ENCODE peak calls at places on chromosomes 3 and 15, in eight cellular contexts. B, K, M, S, E, L, J and N are unnamed samples.
A peak's percentile ranks its signal among the peaks of the same experiment; 100 is the strongest.

GRCh38 chr15:58269455-58270414 is 131.6 kb downstream of the AQP9 start:
- DNase-seq in B (no peak), S (no peak), E (no peak), M (peak; percentile 70), K (peak; percentile 29), L (no peak), J (no peak), N (peak; percentile 30)

GRCh38 chr3:150020527-150020926 is 49.8 kb upstream of the PFN2 start:
- DNase-seq in S (no peak), L (no peak), B (no peak), J (no peak), E (no peak), M (no peak), K (no peak), N (no peak)

GRCh38 chr3:40782086-40782721 is 257.4 kb downstream of the ZNF621 start:
- DNase-seq in M (no peak), K (no peak), E (no peak), B (no peak), J (no peak), S (no peak), L (no peak), N (no peak)

GRCh38 chr3:70771426-70772147 is 459.1 kb upstream of the MDFIC2 start:
- DNase-seq in S (no peak), M (no peak), K (no peak), B (no peak), L (no peak), E (no peak), J (no peak), N (no peak)

GRCh38 chr3:141876381-141876890 is at the start of gene ATP1B3:
- DNase-seq in S (peak; percentile 30), B (no peak), L (peak; percentile 89), M (peak; percentile 89), K (peak; percentile 88), J (peak; percentile 93), E (peak; percentile 94), N (peak; percentile 11)

GRCh38 chr3:72839057-72839456 is 9.2 kb downstream of the SHQ1 start:
- DNase-seq in K (no peak), L (no peak), M (no peak), B (no peak), S (no peak), J (no peak), E (no peak), N (no peak)

GRCh38 chr3:32819086-32819450 is 1.3 kb downstream of the TRIM71 start:
- DNase-seq in L (no peak), E (no peak), S (no peak), J (no peak), K (no peak), M (no peak), B (no peak), N (no peak)

GRCh38 chr3:178063475-178063874 is 472.8 kb upstream of the KCNMB2 start:
- DNase-seq in E (no peak), M (no peak), J (no peak), B (no peak), K (no peak), S (no peak), L (no peak), N (no peak)

GRCh38 chr3:119324899-119325298 is 30.7 kb downstream of the ARHGAP31 start:
- DNase-seq in J (no peak), K (no peak), B (no peak), E (no peak), M (no peak), S (no peak), L (no peak), N (no peak)

GRCh38 chr3:35760147-35760546 is 120.8 kb downstream of the ARPP21 start:
- DNase-seq in J (no peak), B (no peak), M (no peak), E (no peak), L (no peak), S (no peak), K (no peak), N (no peak)

GRCh38 chr15:48617619-48618018 is 27.9 kb downstream of the FBN1 start:
- DNase-seq in K (peak; percentile 15), S (no peak), L (peak; percentile 40), J (no peak), M (peak; percentile 28), E (peak; percentile 84), B (no peak), N (no peak)

GRCh38 chr3:117756580-117756979 is 1047.0 kb downstream of the TUSC7 start:
- DNase-seq in M (no peak), E (no peak), S (no peak), K (no peak), B (no peak), L (no peak), J (no peak), N (no peak)

GRCh38 chr3:101069796-101070195 is 76.6 kb upstream of the ABI3BP start:
- DNase-seq in M (no peak), E (no peak), K (no peak), S (no peak), J (no peak), L (no peak), B (no peak), N (no peak)

GRCh38 chr3:9217784-9218513 is 31.5 kb downstream of the SRGAP3 start:
- DNase-seq in B (no peak), J (no peak), M (no peak), L (no peak), K (no peak), E (no peak), S (no peak), N (no peak)

GRCh38 chr15:56804279-56804678 is 71.0 kb upstream of the ZNF280D start:
- DNase-seq in M (no peak), S (no peak), E (no peak), J (no peak), L (no peak), K (no peak), B (no peak), N (no peak)

GRCh38 chr15:101152914-101153313 is 98.9 kb downstream of the CHSY1 start:
- DNase-seq in B (no peak), J (no peak), E (peak; percentile 52), M (no peak), S (no peak), L (no peak), K (no peak), N (no peak)
- TF ChIP-seq CTCF in B (no peak), J (peak; percentile 27), E (no peak), M (no peak), S (peak; percentile 13), L (no peak), K (no peak), N (peak; percentile 59)

DNA sequence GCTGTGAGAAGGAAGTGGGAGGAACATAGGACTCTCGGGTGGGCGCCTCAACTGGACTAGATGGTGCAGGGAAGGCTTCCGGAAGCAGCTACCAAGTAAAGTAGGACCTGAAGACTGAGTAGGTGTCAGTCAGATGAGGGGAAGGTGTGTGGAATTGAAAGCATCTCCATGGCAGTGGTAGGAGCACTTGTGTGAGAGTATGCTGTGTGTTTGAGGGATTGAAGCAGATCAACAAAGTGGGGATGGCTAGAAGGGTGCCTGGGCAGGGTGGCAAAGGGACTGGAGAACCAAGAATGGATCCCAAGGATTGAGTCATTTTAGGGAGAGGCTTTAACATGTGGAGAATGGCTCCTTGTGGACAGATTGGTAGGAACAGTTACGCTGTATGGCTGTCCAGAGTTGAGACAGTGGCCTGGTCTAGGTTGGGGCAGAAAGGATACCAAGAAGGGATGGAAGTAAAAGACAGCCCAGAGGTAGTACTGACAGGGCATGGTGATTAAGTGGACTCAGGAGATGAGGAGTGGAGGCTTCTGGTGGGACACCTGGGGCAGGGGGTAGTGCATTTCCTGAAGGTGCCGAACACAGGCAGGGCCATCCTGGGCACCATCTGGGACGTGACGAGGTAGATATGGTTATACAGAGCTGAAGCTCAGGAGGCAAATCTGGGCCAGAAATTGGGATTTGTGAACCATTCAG is 1.5 kb downstream of the UQCC5 start:
- DNase-seq in S (no peak), J (peak; percentile 42), L (no peak), K (no peak), B (no peak), M (peak; percentile 18), E (no peak), N (no peak)
- TF ChIP-seq CTCF in S (no peak), J (no peak), L (no peak), K (no peak), B (no peak), M (no peak), E (no peak), N (no peak)

GRCh38 chr3:37740471-37740870 is 121.2 kb upstream of the CTDSPL start:
- DNase-seq in J (peak; percentile 40), B (no peak), M (no peak), K (no peak), S (no peak), L (no peak), E (no peak), N (no peak)

GRCh38 chr3:37742121-37742520 is 119.6 kb upstream of the CTDSPL start:
- DNase-seq in S (no peak), J (peak; percentile 64), M (no peak), B (no peak), E (no peak), L (no peak), K (no peak), N (no peak)

GRCh38 chr3:37737134-37737533 is 124.5 kb upstream of the CTDSPL start:
- DNase-seq in E (no peak), B (no peak), J (no peak), K (no peak), S (no peak), M (no peak), L (no peak), N (no peak)

GRCh38 chr3:37741644-37742043 is 120.0 kb upstream of the CTDSPL start:
- DNase-seq in S (no peak), J (peak; percentile 77), K (peak; percentile 73), M (peak; percentile 36), L (peak; percentile 66), E (peak; percentile 72), B (no peak), N (no peak)

GRCh38 chr3:37739579-37740290 is 121.9 kb upstream of the CTDSPL start:
- DNase-seq in S (no peak), J (peak; percentile 60), M (no peak), B (no peak), E (no peak), K (no peak), L (no peak), N (no peak)
- TF ChIP-seq CTCF in S (no peak), J (no peak), M (no peak), B (no peak), E (no peak), K (no peak), L (no peak), N (no peak)

DNA sequence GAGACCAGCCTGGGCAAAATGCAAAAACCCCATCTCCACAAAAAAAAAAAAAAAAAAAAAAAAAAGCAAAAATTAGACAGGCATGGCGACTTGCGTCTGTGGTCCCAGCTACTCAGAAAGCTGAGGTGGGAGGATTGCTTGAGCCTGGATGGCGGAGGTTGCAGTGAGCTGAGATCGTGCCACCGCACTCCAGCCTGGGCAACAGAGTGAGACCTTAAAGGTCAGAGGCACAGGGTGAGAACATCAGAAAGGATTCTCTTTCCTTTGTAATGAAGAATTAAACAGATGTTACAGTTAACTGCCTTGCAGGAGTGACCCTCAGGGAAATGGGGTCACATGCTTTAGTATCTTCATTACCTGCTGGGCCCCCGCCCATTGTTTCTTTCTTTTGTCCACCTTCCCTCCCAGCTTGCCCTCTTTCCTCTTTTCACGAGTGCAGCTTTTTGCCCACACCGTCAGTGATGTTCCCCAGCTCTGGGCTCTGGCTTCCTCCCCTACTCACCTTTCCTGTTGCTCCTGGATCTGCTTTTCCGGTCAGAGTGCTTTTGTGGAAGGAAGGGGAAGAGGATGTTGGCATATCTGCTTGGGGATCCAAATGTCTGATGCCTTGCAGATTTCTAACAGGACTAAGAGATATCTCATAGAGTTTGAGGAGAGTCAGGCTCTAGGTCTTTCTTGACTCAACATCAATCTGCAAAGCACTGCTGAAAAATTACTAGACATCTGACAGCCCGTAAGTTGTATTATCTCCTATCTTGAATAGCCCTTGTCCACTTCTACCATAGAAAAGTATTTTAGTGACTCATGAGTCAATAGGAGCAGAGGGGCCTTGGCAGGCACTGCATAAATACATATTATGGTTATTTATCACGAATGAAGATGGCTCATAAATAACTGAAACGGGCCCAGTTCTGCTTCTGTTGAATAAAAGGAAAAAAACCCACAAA is 35.6 kb upstream of the NDUFB4 start:
- DNase-seq in K (no peak), S (no peak), M (no peak), B (no peak), E (no peak), J (no peak), L (no peak), N (no peak)
- TF ChIP-seq CTCF in K (no peak), S (no peak), M (no peak), B (no peak), E (no peak), J (no peak), L (no peak), N (no peak)